ENCODE peak calls at places on chromosomes 5 and 9, in nine cellular contexts. V, I, S, O, X, B, Y, K and H are unnamed samples.
A peak's percentile ranks its signal among the peaks of the same experiment; 100 is the strongest.

GRCh38 chr9:88322906-88323566 is 65.2 kb upstream of the SPIN1 start:
- DNase-seq in B (no peak), O (no peak), Y (no peak), V (peak; percentile 81), I (peak; percentile 28), K (peak; percentile 73), S (peak; percentile 55), X (no peak), H (no peak)

GRCh38 chr9:135239769-135240141 is 152.3 kb downstream of the OLFM1 start:
- DNase-seq in Y (no peak), V (no peak), K (no peak), X (no peak), B (no peak), I (no peak), O (no peak), S (no peak), H (no peak)

GRCh38 chr5:133932441-133933168 is 35.8 kb downstream of the C5orf15 start:
- DNase-seq in S (no peak), X (no peak), Y (peak; percentile 61), I (no peak), V (no peak), K (no peak), O (no peak), B (no peak), H (no peak)

GRCh38 chr5:168603776-168604175 is 24.6 kb upstream of the PANK3 start:
- DNase-seq in X (no peak), I (no peak), O (no peak), V (peak; percentile 36), S (peak; percentile 8), Y (no peak), K (no peak), B (no peak), H (no peak)

GRCh38 chr9:33244150-33244784 is 4.3 kb downstream of the SPINK4 start:
- DNase-seq in V (no peak), S (no peak), B (no peak), Y (no peak), I (peak; percentile 20), O (no peak), X (no peak), K (no peak), H (no peak)

GRCh38 chr5:77391240-77391765 is 100.8 kb downstream of the WDR41 start:
- DNase-seq in B (no peak), K (no peak), I (no peak), O (no peak), X (no peak), S (no peak), Y (no peak), V (no peak), H (no peak)

GRCh38 chr9:136722969-136723356 is 10.6 kb downstream of the DIPK1B start:
- DNase-seq in V (no peak), O (no peak), Y (no peak), I (no peak), X (no peak), K (no peak), B (no peak), S (no peak), H (no peak)

GRCh38 chr9:93669116-93669957 is 93.0 kb downstream of the PHF2 start:
- DNase-seq in K (no peak), Y (no peak), O (no peak), B (peak; percentile 4), V (no peak), I (peak; percentile 59), S (no peak), X (no peak), H (peak; percentile 6)

GRCh38 chr5:111079846-111080245 is 8.3 kb downstream of the TSLP start:
- DNase-seq in B (no peak), K (no peak), X (no peak), O (no peak), S (no peak), V (no peak), I (no peak), Y (no peak), H (no peak)

GRCh38 chr5:132704875-132705274 is 31.1 kb downstream of the IL4 start:
- DNase-seq in S (peak; percentile 52), Y (no peak), I (no peak), B (no peak), O (no peak), X (no peak), K (no peak), V (peak; percentile 66), H (no peak)

GRCh38 chr5:12119657-12120056 is 215.4 kb upstream of the CTNND2 start:
- DNase-seq in X (no peak), S (no peak), O (no peak), Y (no peak), V (no peak), B (no peak), I (no peak), K (no peak), H (no peak)

GRCh38 chr5:1547655-1548054 is 23.9 kb upstream of the LPCAT1 start:
- DNase-seq in I (no peak), X (no peak), S (no peak), Y (no peak), B (no peak), K (no peak), O (no peak), V (no peak), H (no peak)
- TF ChIP-seq CTCF in I (no peak), X (no peak), S (no peak), Y (no peak), B (no peak), K (no peak), O (no peak), V (no peak), H (no peak)

GRCh38 chr5:136039202-136039601 is 10.4 kb downstream of the TGFBI start:
- DNase-seq in K (no peak), V (no peak), S (no peak), X (no peak), Y (no peak), I (no peak), O (no peak), B (no peak), H (no peak)
- TF ChIP-seq CTCF in K (no peak), V (no peak), S (peak; percentile 25), X (no peak), Y (no peak), I (no peak), O (no peak), B (no peak), H (no peak)

DNA sequence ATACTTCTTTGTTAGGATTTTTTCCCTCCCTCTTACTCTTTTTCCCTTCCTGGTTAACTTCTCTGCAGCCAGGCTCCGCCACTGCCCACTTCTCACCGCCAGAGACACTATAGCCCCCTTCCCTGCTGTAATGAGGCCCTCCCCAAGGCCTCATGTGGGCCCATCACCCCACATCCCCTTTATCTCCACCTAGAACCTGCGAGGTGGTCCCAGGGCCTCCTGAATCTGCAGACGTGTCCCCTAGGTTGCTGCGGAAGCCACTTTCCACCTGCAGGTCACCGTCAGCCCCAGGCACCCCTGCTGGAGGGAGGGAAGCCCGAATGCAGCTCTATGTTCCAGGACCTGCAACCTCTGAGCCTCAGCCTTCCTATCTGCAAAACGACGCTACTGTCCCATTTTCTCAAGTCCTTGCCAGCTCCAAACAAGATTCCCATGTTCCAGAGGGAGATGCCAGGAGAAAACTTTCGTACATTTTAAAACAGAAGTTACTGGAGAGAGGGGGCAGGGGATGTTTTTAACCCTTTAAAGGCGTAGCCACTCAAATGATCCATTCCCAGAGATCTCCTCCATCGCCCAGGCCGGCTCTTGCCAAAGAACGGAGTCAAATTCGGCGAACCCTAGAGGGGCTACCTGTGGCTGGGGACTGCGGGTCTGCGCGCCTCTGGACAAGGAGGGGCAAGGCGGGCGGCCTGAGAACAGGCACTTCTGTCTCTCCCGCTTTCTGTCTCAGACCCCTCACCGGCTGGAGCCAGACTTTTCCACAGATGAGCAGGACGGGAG is 929 bp downstream of the SH3PXD2B start:
- DNase-seq in X (peak; percentile 73), O (peak; percentile 84), B (peak; percentile 63), V (peak; percentile 77), I (peak; percentile 64), S (peak; percentile 69), Y (no peak), K (no peak), H (peak; percentile 40)
- TF ChIP-seq CTCF in X (peak; percentile 75), O (peak; percentile 57), B (peak; percentile 47), V (peak; percentile 54), I (peak; percentile 48), S (peak; percentile 72), Y (no peak), K (no peak), H (peak; percentile 70)

GRCh38 chr5:142600611-142601360 is 85.1 kb downstream of the FGF1 start:
- DNase-seq in B (no peak), O (no peak), X (no peak), V (peak; percentile 87), Y (no peak), K (no peak), I (no peak), S (peak; percentile 71), H (no peak)

GRCh38 chr5:142602720-142603245 is 83.1 kb downstream of the FGF1 start:
- DNase-seq in S (peak; percentile 26), O (no peak), B (no peak), I (no peak), X (no peak), V (no peak), K (no peak), Y (no peak), H (no peak)

GRCh38 chr5:142598338-142598700 is 87.6 kb downstream of the FGF1 start:
- DNase-seq in X (no peak), S (no peak), B (no peak), Y (no peak), I (no peak), O (no peak), V (no peak), K (no peak), H (no peak)

GRCh38 chr5:142600092-142600491 is 85.8 kb downstream of the FGF1 start:
- DNase-seq in Y (no peak), X (no peak), S (no peak), O (no peak), V (peak; percentile 12), K (no peak), B (no peak), I (no peak), H (no peak)

GRCh38 chr5:142601432-142601831 is 84.5 kb downstream of the FGF1 start:
- DNase-seq in K (no peak), B (no peak), V (no peak), O (peak; percentile 60), S (peak; percentile 8), Y (no peak), X (no peak), I (no peak), H (no peak)
- TF ChIP-seq CTCF in K (no peak), B (no peak), V (no peak), O (peak; percentile 45), S (peak; percentile 17), Y (no peak), X (no peak), I (no peak), H (no peak)